ENCODE peak calls at places on chromosome 19, in six cellular contexts. C is effector memory CD4-positive, alpha-beta T cell; J is glutamatergic neuron; O is left cardiac atrium; N is EL; D is stimulated activated CD8-positive, alpha-beta memory T cell treated with anti-CD3 and anti-CD28 coated beads, Interleukin-4, amount 100 ng/mL, for 1 hour. P is an unnamed sample.
A peak's percentile ranks its signal among the peaks of the same experiment; 100 is the strongest.

GRCh38 chr19:33134571-33135041 is 2.7 kb downstream of the WDR88 start:
- DNase-seq in C (no peak), J (no peak), O (no peak), N (no peak), D (no peak), P (no peak)

GRCh38 chr19:1094978-1095701 is at the start of gene POLR2E:
- DNase-seq in C (peak; percentile 97), J (peak; percentile 98), O (peak; percentile 99), N (peak; percentile 97), D (peak; percentile 98), P (peak; percentile 96)

GRCh38 chr19:55406869-55407624 is 541 bp downstream of the UBE2S start:
- DNase-seq in C (no peak), J (peak; percentile 41), O (peak; percentile 58), N (no peak), D (no peak), P (no peak)

GRCh38 chr19:750640-751423 is at the start of gene MISP:
- DNase-seq in C (no peak), J (no peak), O (no peak), N (no peak), D (no peak), P (no peak)

GRCh38 chr19:19146000-19146608 is 7.8 kb upstream of the TMEM161A start:
- DNase-seq in C (peak; percentile 70), J (peak; percentile 90), O (peak; percentile 80), N (peak; percentile 63), D (peak; percentile 71), P (peak; percentile 24)

GRCh38 chr19:15454371-15454800 is 4.6 kb upstream of the WIZ start:
- DNase-seq in C (no peak), J (no peak), O (no peak), N (no peak), D (no peak), P (no peak)

GRCh38 chr19:28519950-28520861 is 692.7 kb downstream of the UQCRFS1 start:
- DNase-seq in C (no peak), J (no peak), O (no peak), N (no peak), D (no peak), P (no peak)

GRCh38 chr19:32818536-32818935 is 51.0 kb downstream of the SLC7A9 start:
- DNase-seq in C (no peak), J (no peak), O (no peak), N (no peak), D (no peak), P (no peak)

GRCh38 chr19:3606690-3607289 is at the start of gene TBXA2R:
- DNase-seq in C (no peak), J (peak; percentile 67), O (peak; percentile 83), N (peak; percentile 76), D (peak; percentile 21), P (peak; percentile 40)

GRCh38 chr19:10004617-10005016 is 5.7 kb downstream of the COL5A3 start:
- DNase-seq in C (no peak), J (no peak), O (no peak), N (no peak), D (no peak), P (no peak)

GRCh38 chr19:41795031-41795461 is 1.3 kb upstream of the CEACAM3 start:
- DNase-seq in C (peak; percentile 7), J (peak; percentile 66), O (peak; percentile 26), N (peak; percentile 39), D (peak; percentile 27), P (no peak)

GRCh38 chr19:50657672-50658437 is 8.6 kb downstream of the C19orf81 start:
- DNase-seq in C (peak; percentile 22), J (peak; percentile 100), O (peak; percentile 95), N (peak; percentile 100), D (peak; percentile 59), P (peak; percentile 77)

GRCh38 chr19:2983351-2984195 is 6.2 kb downstream of the TLE6 start:
- DNase-seq in C (no peak), J (peak; percentile 94), O (peak; percentile 79), N (peak; percentile 31), D (no peak), P (peak; percentile 23)

GRCh38 chr19:33195711-33196347 is 1.7 kb downstream of the LRP3 start:
- DNase-seq in C (no peak), J (no peak), O (no peak), N (no peak), D (no peak), P (no peak)

GRCh38 chr19:4257025-4257424 is 10.1 kb downstream of the YJU2 start:
- DNase-seq in C (no peak), J (no peak), O (no peak), N (no peak), D (no peak), P (no peak)

GRCh38 chr19:1113986-1114483 is 10.2 kb downstream of the GPX4 start:
- DNase-seq in C (no peak), J (no peak), O (no peak), N (no peak), D (no peak), P (no peak)

GRCh38 chr19:43438291-43439162 is 23.8 kb downstream of the TEX101 start:
- DNase-seq in C (no peak), J (peak; percentile 38), O (peak; percentile 62), N (peak; percentile 89), D (no peak), P (peak; percentile 97)

GRCh38 chr19:34996978-34997640 is 3.0 kb upstream of the GRAMD1A start:
- DNase-seq in C (no peak), J (no peak), O (no peak), N (no peak), D (no peak), P (no peak)

GRCh38 chr19:1416014-1416841 is 8.8 kb downstream of the DAZAP1 start:
- DNase-seq in C (no peak), J (no peak), O (no peak), N (no peak), D (no peak), P (no peak)

GRCh38 chr19:10510301-10510802 is 6.9 kb downstream of the S1PR5 start:
- DNase-seq in C (no peak), J (peak; percentile 63), O (no peak), N (no peak), D (no peak), P (no peak)

GRCh38 chr19:46254776-46255175 is 25.2 kb downstream of the IGFL1 start:
- DNase-seq in C (no peak), J (no peak), O (no peak), N (no peak), D (no peak), P (no peak)

GRCh38 chr19:51251453-51251790 is 542 bp downstream of the SIGLECL1 start:
- DNase-seq in C (no peak), J (no peak), O (no peak), N (no peak), D (no peak), P (no peak)

GRCh38 chr19:13839938-13840750 is 36.8 kb upstream of the NANOS3 start:
- DNase-seq in C (peak; percentile 53), J (no peak), O (peak; percentile 77), N (peak; percentile 84), D (no peak), P (no peak)

GRCh38 chr19:39119830-39120229 is 5.8 kb upstream of the PAK4 start:
- DNase-seq in C (no peak), J (no peak), O (no peak), N (no peak), D (no peak), P (no peak)

GRCh38 chr19:15502264-15502663 is 6.1 kb upstream of the CYP4F22 start:
- DNase-seq in C (no peak), J (no peak), O (no peak), N (no peak), D (no peak), P (no peak)

P was measured in GM04504.